ENCODE peak calls at places on chromosome 3, in four cellular contexts. G is esophagus squamous epithelium, F is sigmoid colon, J is GM23248. X is an unnamed sample.

GRCh38 chr3:17995769-17996168 is 253.3 kb upstream of the TBC1D5 start:
- DNase-seq in G (no peak), F (no peak), J (no peak), X (no peak)

GRCh38 chr3:128281461-128282367 is 128.4 kb downstream of the EEFSEC start:
- DNase-seq in G (no peak), F (no peak), J (no peak), X (no peak)

GRCh38 chr3:98259707-98260106 is 4.3 kb upstream of the OR5H6 start:
- DNase-seq in G (no peak), F (no peak), J (no peak), X (no peak)

GRCh38 chr3:193831495-193832455 is 238.8 kb downstream of the OPA1 start:
- DNase-seq in G (peak; percentile 9), F (no peak), J (no peak), X (no peak)

GRCh38 chr3:11544413-11545181 is 99.1 kb downstream of the VGLL4 start:
- DNase-seq in G (no peak), F (peak; percentile 68), J (peak; percentile 62), X (no peak)

GRCh38 chr3:157447026-157447694 is 10.5 kb downstream of the PTX3 start:
- DNase-seq in G (no peak), F (no peak), J (peak; percentile 78), X (no peak)

GRCh38 chr3:72042397-72043211 is 257.7 kb upstream of the PROK2 start:
- DNase-seq in G (no peak), F (no peak), J (peak; percentile 75), X (peak; percentile 94)

GRCh38 chr3:52405066-52405465 is 39.8 kb downstream of the SEMA3G start:
- DNase-seq in G (no peak), F (peak; percentile 53), J (no peak), X (no peak)

GRCh38 chr3:177498037-177498857 is 301.0 kb upstream of the TBL1XR1 start:
- DNase-seq in G (no peak), F (no peak), J (no peak), X (peak; percentile 78)

GRCh38 chr3:136283627-136284026 is 33.5 kb downstream of the PCCB start:
- DNase-seq in G (no peak), F (no peak), J (no peak), X (no peak)

GRCh38 chr3:50235716-50236483 is at the start of gene GNAI2:
- DNase-seq in G (peak; percentile 100), F (peak; percentile 100), J (peak; percentile 100), X (peak; percentile 87)

GRCh38 chr3:177098551-177098950 is 98.7 kb downstream of the TBL1XR1 start:
- DNase-seq in G (no peak), F (no peak), J (no peak), X (no peak)

GRCh38 chr3:27454914-27455313 is 29.3 kb downstream of the SLC4A7 start:
- DNase-seq in G (no peak), F (no peak), J (peak; percentile 50), X (no peak)

GRCh38 chr3:157574580-157574979 is 71.4 kb upstream of the VEPH1 start:
- DNase-seq in G (no peak), F (no peak), J (no peak), X (peak; percentile 16)

GRCh38 chr3:43152649-43153048 is 46.8 kb upstream of the POMGNT2 start:
- DNase-seq in G (no peak), F (no peak), J (no peak), X (no peak)

GRCh38 chr3:152446495-152446894 is 177.8 kb downstream of the MBNL1 start:
- DNase-seq in G (no peak), F (no peak), J (no peak), X (no peak)

GRCh38 chr3:44862221-44862637 is 517 bp downstream of the TMEM42 start:
- DNase-seq in G (no peak), F (no peak), J (no peak), X (no peak)

GRCh38 chr3:61858054-61858453 is 296.7 kb downstream of the PTPRG start:
- DNase-seq in G (no peak), F (no peak), J (peak; percentile 45), X (no peak)

GRCh38 chr3:119013951-119014350 is 20.7 kb downstream of the IGSF11 start:
- DNase-seq in G (no peak), F (no peak), J (no peak), X (no peak)

GRCh38 chr3:152656207-152657001 is 178.5 kb upstream of the P2RY1 start:
- DNase-seq in G (no peak), F (no peak), J (no peak), X (no peak)

GRCh38 chr3:114973576-114973975 is 173.5 kb downstream of the ZBTB20 start:
- DNase-seq in G (no peak), F (no peak), J (no peak), X (no peak)

GRCh38 chr3:150739877-150740645 is 22.9 kb downstream of the SIAH2 start:
- DNase-seq in G (no peak), F (no peak), J (no peak), X (no peak)

GRCh38 chr3:77370413-77370812 is 330.5 kb downstream of the ROBO2 start:
- DNase-seq in G (no peak), F (no peak), J (peak; percentile 49), X (peak; percentile 10)

GRCh38 chr3:11721114-11721440 is 77.4 kb upstream of the VGLL4 start:
- DNase-seq in G (no peak), F (no peak), J (no peak), X (no peak)

GRCh38 chr3:71111784-71112440 is 471.6 kb downstream of the FOXP1 start:
- DNase-seq in G (no peak), F (no peak), J (peak; percentile 97), X (no peak)

GRCh38 chr3:64601824-64602223 is 86.0 kb downstream of the ADAMTS9 start:
- DNase-seq in G (no peak), F (no peak), J (no peak), X (no peak)

GRCh38 chr3:52494446-52494845 is 692 bp upstream of the STAB1 start:
- DNase-seq in G (no peak), F (no peak), J (no peak), X (no peak)

GRCh38 chr3:177468331-177468730 is 271.0 kb upstream of the TBL1XR1 start:
- DNase-seq in G (no peak), F (no peak), J (peak; percentile 89), X (peak; percentile 88)

GRCh38 chr3:43307226-43307625 is 20.9 kb downstream of the SNRK start:
- DNase-seq in G (no peak), F (no peak), J (no peak), X (no peak)

GRCh38 chr3:26015752-26016151 is 225.9 kb downstream of the OXSM start:
- DNase-seq in G (no peak), F (no peak), J (no peak), X (no peak)

GRCh38 chr3:29511701-29512100 is 230.8 kb downstream of the RBMS3 start:
- DNase-seq in G (no peak), F (no peak), J (no peak), X (no peak)
- H3K4me3 ChIP-seq in G (no peak overlapping the region), F (no peak overlapping the region), J (no peak overlapping the region), X (no peak overlapping the region)

DNA sequence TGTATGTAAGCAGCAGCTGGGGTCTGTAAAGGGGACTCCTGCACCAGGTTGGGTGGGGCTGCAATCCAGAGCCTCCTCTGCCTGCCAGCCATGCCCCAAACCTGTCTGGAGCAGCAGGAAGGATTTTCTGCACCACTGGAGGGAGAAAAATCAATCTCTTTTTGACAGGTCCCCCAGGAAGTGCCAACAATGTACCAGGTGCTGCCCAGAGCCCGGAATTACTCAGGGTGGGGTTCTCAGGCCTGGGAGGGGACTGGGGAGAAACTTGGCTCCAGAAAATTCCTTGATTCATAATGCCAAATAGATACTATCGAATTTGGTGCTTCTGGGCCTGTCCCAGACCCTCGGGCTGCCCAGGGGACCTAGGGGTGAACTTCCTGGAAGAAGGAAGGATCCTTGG is 52.6 kb downstream of the WNT7A start:
- DNase-seq in G (no peak), F (peak; percentile 39), J (no peak), X (no peak)
- H3K4me3 ChIP-seq in G (no peak overlapping the region), F (no peak overlapping the region), J (no peak overlapping the region), X (no peak overlapping the region)

DNA sequence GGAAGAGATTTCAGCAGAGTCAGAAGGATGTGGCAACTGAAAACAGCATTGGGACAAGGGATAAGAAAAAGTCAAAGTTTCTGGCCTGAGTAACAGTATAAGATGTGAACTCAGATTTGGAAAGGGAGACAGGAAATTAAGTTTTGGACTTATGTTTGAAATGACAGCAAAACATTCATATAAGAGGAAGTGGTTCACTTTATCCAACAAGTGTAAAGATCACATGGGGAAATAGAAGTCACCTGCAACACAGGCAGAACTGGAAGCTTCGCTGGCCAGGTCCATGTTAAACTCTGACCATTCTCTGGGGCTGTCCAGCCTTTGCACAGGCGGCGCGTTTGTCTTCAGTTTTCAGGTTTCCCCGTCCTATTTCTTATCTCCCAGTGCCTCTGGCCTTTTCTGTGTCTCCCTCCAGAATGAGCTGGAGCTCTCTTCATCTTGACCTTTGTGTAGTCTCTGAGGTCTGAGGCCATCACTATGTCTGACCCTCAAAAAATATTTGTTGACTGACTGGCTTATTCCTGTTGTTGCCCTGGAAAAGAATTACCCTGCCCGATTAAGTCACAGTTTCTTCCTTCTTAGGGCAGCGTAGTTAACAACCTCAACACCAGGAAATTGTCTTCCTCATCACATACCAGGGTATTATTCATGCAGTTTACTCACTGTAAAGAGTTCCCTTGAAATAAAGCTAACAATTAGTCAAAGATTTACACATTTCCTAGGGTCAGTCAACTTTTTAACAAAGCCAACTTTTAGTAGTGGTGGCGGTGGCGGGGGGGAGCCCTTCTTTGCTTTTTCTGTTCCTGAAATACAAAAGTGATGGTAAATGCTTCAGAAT is 1.0 kb upstream of the RASA2 start:
- DNase-seq in G (no peak), F (no peak), J (peak; percentile 90), X (peak; percentile 94)
- H3K4me3 ChIP-seq in G (peak overlapping the region; percentile 72), F (peak overlapping the region; percentile 97), J (peak overlapping the region; percentile 87), X (peak overlapping the region; percentile 65)

GRCh38 chr3:183815951-183816475 is 9.4 kb downstream of the MAP6D1 start:
- DNase-seq in G (no peak), F (no peak), J (no peak), X (no peak)
- H3K4me3 ChIP-seq in G (no peak overlapping the region), F (no peak overlapping the region), J (no peak overlapping the region), X (no peak overlapping the region)

GRCh38 chr3:185253645-185254410 is at the start of gene EHHADH:
- DNase-seq in G (no peak), F (peak; percentile 80), J (peak; percentile 84), X (no peak)

GRCh38 chr3:185254799-185255198 is 950 bp upstream of the EHHADH start:
- DNase-seq in G (no peak), F (no peak), J (no peak), X (no peak)

GRCh38 chr3:185250653-185251052 is 3.2 kb downstream of the EHHADH start:
- DNase-seq in G (no peak), F (no peak), J (no peak), X (peak; percentile 68)

DNA sequence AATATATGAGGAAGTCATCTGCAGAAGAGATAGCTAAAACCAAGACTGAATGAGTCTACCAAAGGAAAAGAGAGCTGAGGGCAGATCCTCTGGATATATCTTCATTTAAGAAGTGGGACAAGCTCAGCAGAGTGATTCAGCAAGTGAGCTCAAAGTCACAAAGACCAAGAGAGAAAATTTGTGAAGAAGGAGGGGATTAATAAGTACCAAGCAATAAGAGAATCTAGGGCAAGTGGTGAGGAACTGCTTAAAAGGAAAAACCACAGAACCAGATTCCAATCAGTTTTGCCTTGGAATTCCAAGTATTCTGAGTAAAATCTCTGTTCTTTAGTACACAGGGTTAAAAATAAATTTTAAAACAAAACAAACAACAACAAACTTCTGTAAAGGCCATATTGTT is 3.6 kb downstream of the EHHADH start:
- DNase-seq in G (no peak), F (no peak), J (no peak), X (peak; percentile 87)
- H3K4me3 ChIP-seq in G (no peak overlapping the region), F (no peak overlapping the region), J (no peak overlapping the region), X (no peak overlapping the region)